ENCODE peak calls at places on chromosomes 3 and 15, in six cellular contexts. A is activated CD4-positive, alpha-beta T cell treated with anti-CD3 and anti-CD28 coated beads for 24 hours; Z is fibroblast of gingiva; V is mesothelial cell of epicardium; B is NCI-H2107; K is glutamatergic neuron. U is an unnamed sample.
A peak's percentile ranks its signal among the peaks of the same experiment; 100 is the strongest.

GRCh38 chr3:156535162-156535627 is 19.7 kb downstream of the SSR3 start:
- DNase-seq in A (no peak), Z (peak; percentile 98), V (no peak), B (no peak), K (no peak), U (peak; percentile 99)

GRCh38 chr15:48962662-48963523 is 826 bp downstream of the SHC4 start:
- DNase-seq in A (no peak), Z (peak; percentile 61), V (no peak), B (no peak), K (peak; percentile 53), U (peak; percentile 46)

GRCh38 chr3:119695480-119695879 is 7.3 kb upstream of the CFAP91 start:
- DNase-seq in A (no peak), Z (peak; percentile 6), V (no peak), B (no peak), K (no peak), U (peak; percentile 15)

GRCh38 chr3:177597325-177598109 is 400.2 kb upstream of the TBL1XR1 start:
- DNase-seq in A (no peak), Z (peak; percentile 93), V (no peak), B (peak; percentile 95), K (no peak), U (peak; percentile 39)

GRCh38 chr15:84570164-84570692 is 30.6 kb upstream of the ZSCAN2 start:
- DNase-seq in A (peak; percentile 31), Z (peak; percentile 56), V (peak; percentile 34), B (no peak), K (peak; percentile 44), U (peak; percentile 33)

GRCh38 chr3:24365168-24365567 is 129.5 kb downstream of the THRB start:
- DNase-seq in A (no peak), Z (peak; percentile 87), V (no peak), B (no peak), K (no peak), U (peak; percentile 92)

GRCh38 chr3:73502609-73503560 is 121.9 kb downstream of the PDZRN3 start:
- DNase-seq in A (peak; percentile 26), Z (peak; percentile 86), V (peak; percentile 37), B (peak; percentile 16), K (peak; percentile 78), U (peak; percentile 85)

GRCh38 chr3:73727854-73728253 is 103.1 kb upstream of the PDZRN3 start:
- DNase-seq in A (no peak), Z (no peak), V (no peak), B (no peak), K (no peak), U (no peak)

GRCh38 chr3:118772036-118773030 is 262.3 kb downstream of the IGSF11 start:
- DNase-seq in A (no peak), Z (no peak), V (no peak), B (no peak), K (no peak), U (no peak)

GRCh38 chr15:72197460-72198409 is at the start of gene GRAMD2A:
- DNase-seq in A (no peak), Z (peak; percentile 24), V (no peak), B (no peak), K (peak; percentile 43), U (peak; percentile 40)

GRCh38 chr15:65518633-65519285 is 1.3 kb upstream of the DPP8 start:
- DNase-seq in A (no peak), Z (no peak), V (no peak), B (no peak), K (no peak), U (no peak)

U was measured in HCEC 1CT.